ENCODE peak calls at places on chromosomes 5 and 9, in seven cellular contexts. U, H, S, C, E, G and V are unnamed samples.

GRCh38 chr5:135013947-135014570 is 20.0 kb downstream of the PITX1 start:
- DNase-seq in U (peak; percentile 22), C (no peak), S (peak; percentile 43), H (no peak), G (no peak), E (no peak), V (no peak)

GRCh38 chr9:34338664-34339063 is 9.3 kb downstream of the NUDT2 start:
- DNase-seq in H (no peak), G (no peak), U (no peak), S (no peak), E (no peak), C (no peak), V (no peak)

GRCh38 chr9:112556497-112557085 is 70.0 kb downstream of the KIAA1958 start:
- DNase-seq in S (no peak), H (no peak), G (no peak), E (no peak), U (peak; percentile 40), C (no peak), V (peak; percentile 66)

GRCh38 chr5:31477516-31477915 is 54.4 kb downstream of the DROSHA start:
- DNase-seq in G (no peak), E (no peak), C (no peak), S (no peak), U (peak; percentile 24), H (no peak), V (no peak)

GRCh38 chr9:131423171-131423581 is 29.3 kb downstream of the PRRC2B start:
- DNase-seq in H (peak; percentile 79), C (no peak), S (peak; percentile 73), E (peak; percentile 72), G (no peak), U (peak; percentile 82), V (peak; percentile 97)

GRCh38 chr9:23539311-23539710 is 286.7 kb downstream of the ELAVL2 start:
- DNase-seq in E (no peak), U (no peak), G (no peak), C (no peak), H (no peak), S (no peak), V (no peak)

GRCh38 chr5:82022499-82022898 is 50.7 kb downstream of the ATG10 start:
- DNase-seq in E (no peak), C (no peak), H (no peak), G (no peak), U (no peak), S (no peak), V (no peak)

GRCh38 chr5:7886849-7887460 is 18.0 kb downstream of the MTRR start:
- DNase-seq in G (no peak), H (no peak), C (no peak), E (no peak), S (no peak), U (peak; percentile 61), V (peak; percentile 20)

GRCh38 chr9:115764649-115765048 is 388.9 kb upstream of the PAPPA start:
- DNase-seq in U (no peak), C (no peak), G (no peak), H (no peak), S (no peak), E (no peak), V (no peak)

GRCh38 chr5:121218086-121218485 is 633.6 kb upstream of the FTMT start:
- DNase-seq in E (no peak), C (no peak), H (no peak), U (no peak), G (no peak), S (no peak), V (no peak)

GRCh38 chr5:97501286-97501964 is 318.4 kb upstream of the RIOK2 start:
- DNase-seq in C (no peak), E (no peak), S (no peak), U (peak; percentile 38), G (no peak), H (no peak), V (no peak)